ENCODE peak calls at places on chromosome 20, in seven cellular contexts. S is NCI-H2029 treated with DMSO at 0.1 percent for 48 hours; H is cardiac septum; G is MCF 10A; E is activated CD4-positive, CD25-positive, alpha-beta regulatory T cell treated with anti-CD3 and anti-CD28 coated beads, Interleukin-2, amount 50 U/mL, for 72 hours; K is dermis blood vessel endothelial cell; V is fibroblast of mammary gland. D is an unnamed sample.

GRCh38 chr20:59485576-59486250 is 118.6 kb upstream of the PHACTR3 start:
- DNase-seq in S (no peak), V (no peak), K (no peak), G (no peak), E (no peak), H (no peak), D (no peak)

GRCh38 chr20:63658749-63659187 is 656 bp downstream of the RTEL1 start:
- DNase-seq in S (no peak), E (no peak), G (no peak), V (peak; percentile 45), K (peak; percentile 68), H (no peak), D (no peak)

GRCh38 chr20:45948742-45949541 is 14.5 kb downstream of the PCIF1 start:
- DNase-seq in K (no peak), S (no peak), V (no peak), E (no peak), G (no peak), H (no peak), D (no peak)

GRCh38 chr20:48283470-48284110 is 498.3 kb upstream of the SULF2 start:
- DNase-seq in G (peak; percentile 90), H (no peak), K (peak; percentile 99), V (peak; percentile 77), S (peak; percentile 78), E (no peak), D (no peak)

GRCh38 chr20:39264506-39265172 is 302.5 kb downstream of the DHX35 start:
- DNase-seq in K (peak; percentile 88), E (peak; percentile 42), G (peak; percentile 86), V (peak; percentile 84), S (peak; percentile 77), H (no peak), D (no peak)

GRCh38 chr20:50415516-50416268 is 94.5 kb upstream of the PTPN1 start:
- DNase-seq in H (peak; percentile 97), V (peak; percentile 98), K (peak; percentile 71), S (peak; percentile 44), G (peak; percentile 99), E (no peak), D (no peak)

GRCh38 chr20:33656010-33656782 is 5.9 kb upstream of the C20orf144 start:
- DNase-seq in S (no peak), H (no peak), E (no peak), V (no peak), G (no peak), K (no peak), D (no peak)

GRCh38 chr20:18857640-18858039 is 44.1 kb downstream of the SCP2D1 start:
- DNase-seq in E (no peak), G (peak; percentile 46), H (no peak), S (no peak), V (peak; percentile 3), K (no peak), D (no peak)

GRCh38 chr20:50067018-50067417 is 45.9 kb downstream of the UBE2V1 start:
- DNase-seq in V (no peak), G (no peak), K (no peak), S (no peak), H (no peak), E (no peak), D (no peak)

GRCh38 chr20:57432874-57433491 is 41.8 kb downstream of the RBM38 start:
- DNase-seq in G (peak; percentile 59), V (no peak), K (no peak), S (no peak), H (peak; percentile 92), E (peak; percentile 59), D (no peak)

GRCh38 chr20:44803383-44803941 is 6.9 kb downstream of the RIMS4 start:
- DNase-seq in V (no peak), E (no peak), K (no peak), S (no peak), H (no peak), G (no peak), D (no peak)

GRCh38 chr20:23446505-23446904 is 6.2 kb downstream of the CST11 start:
- DNase-seq in E (peak; percentile 50), K (peak; percentile 82), G (peak; percentile 78), H (no peak), S (peak; percentile 50), V (peak; percentile 50), D (no peak)

GRCh38 chr20:33702861-33703260 is 16.7 kb upstream of the E2F1 start:
- DNase-seq in E (no peak), S (peak; percentile 34), K (no peak), V (no peak), G (no peak), H (peak; percentile 82), D (no peak)

GRCh38 chr20:50252715-50253500 is 62.3 kb downstream of the CEBPB start:
- DNase-seq in K (no peak), E (no peak), V (no peak), H (no peak), G (no peak), S (no peak), D (no peak)

GRCh38 chr20:60899320-60899719 is 352.7 kb upstream of the CDH4 start:
- DNase-seq in G (no peak), V (no peak), E (no peak), S (no peak), H (no peak), K (no peak), D (no peak)

GRCh38 chr20:43383026-43383795 is 74.5 kb upstream of the SRSF6 start:
- DNase-seq in S (no peak), G (no peak), V (peak; percentile 64), E (no peak), H (no peak), K (no peak), D (no peak)

GRCh38 chr20:41436679-41437078 is 70.1 kb upstream of the EMILIN3 start:
- DNase-seq in G (no peak), K (no peak), E (no peak), V (peak; percentile 88), H (no peak), S (no peak), D (no peak)

GRCh38 chr20:38617011-38617829 is 15.6 kb downstream of the ARHGAP40 start:
- DNase-seq in V (no peak), H (no peak), E (no peak), K (no peak), G (peak; percentile 49), S (no peak), D (no peak)

GRCh38 chr20:51354769-51355319 is 187.7 kb downstream of the NFATC2 start:
- DNase-seq in K (peak; percentile 70), E (no peak), H (no peak), G (no peak), S (peak; percentile 8), V (peak; percentile 83), D (no peak)

GRCh38 chr20:5484926-5485325 is 168.2 kb upstream of the PROKR2 start:
- DNase-seq in S (no peak), V (no peak), E (no peak), K (no peak), H (no peak), G (no peak), D (no peak)

GRCh38 chr20:29497261-29497671 is 1760.2 kb upstream of the DEFB115 start:
- DNase-seq in S (no peak), G (no peak), K (no peak), E (no peak), V (peak; percentile 3), H (no peak), D (no peak)

GRCh38 chr20:45032781-45033180 is 66.5 kb downstream of the STK4 start:
- DNase-seq in E (no peak), S (no peak), G (no peak), K (no peak), V (no peak), H (no peak), D (no peak)

GRCh38 chr20:10739575-10739974 is 65.8 kb upstream of the JAG1 start:
- DNase-seq in G (peak; percentile 56), H (no peak), E (no peak), K (no peak), S (no peak), V (no peak), D (no peak)

GRCh38 chr20:63234693-63235398 is 859 bp upstream of the BIRC7 start:
- DNase-seq in G (peak; percentile 59), S (no peak), E (no peak), K (peak; percentile 27), V (no peak), H (no peak), D (no peak)

GRCh38 chr20:31721408-31722332 is 998 bp downstream of the BCL2L1 start:
- DNase-seq in H (no peak), E (peak; percentile 45), V (no peak), G (peak; percentile 29), K (no peak), S (no peak), D (no peak)

GRCh38 chr20:9600562-9600961 is 86.2 kb downstream of the LAMP5 start:
- DNase-seq in K (no peak), E (no peak), V (no peak), H (no peak), G (no peak), S (no peak), D (no peak)

GRCh38 chr20:23103284-23104018 is 17.3 kb upstream of the CD93 start:
- DNase-seq in V (peak; percentile 42), E (no peak), S (no peak), H (no peak), K (peak; percentile 94), G (peak; percentile 39), D (no peak)

GRCh38 chr20:35237486-35237885 is 11.0 kb downstream of the MMP24 start:
- DNase-seq in V (peak; percentile 14), G (no peak), H (no peak), K (no peak), S (no peak), E (no peak), D (no peak)

GRCh38 chr20:1633535-1633934 is 13.7 kb upstream of the SIRPB1 start:
- DNase-seq in S (no peak), K (no peak), E (no peak), V (no peak), G (peak; percentile 27), H (no peak), D (no peak)

GRCh38 chr20:31968299-31969126 is 562 bp downstream of the XKR7 start:
- DNase-seq in H (peak; percentile 85), E (peak; percentile 86), G (peak; percentile 51), K (peak; percentile 81), S (no peak), V (peak; percentile 41), D (peak; percentile 99)